ENCODE peak calls at places on chromosomes 4 and X, in nine cellular contexts. S, T, Y, Z, C, P, D, N and V are unnamed samples.

GRCh38 chr4:39932776-39933402 is 44.8 kb downstream of the PDS5A start:
- DNase-seq in C (no peak), P (no peak), Z (no peak), T (no peak), N (no peak), D (no peak), Y (no peak), S (no peak), V (no peak)

GRCh38 chrX:123481908-123482873 is 250.7 kb downstream of the THOC2 start:
- DNase-seq in N (no peak), S (no peak), T (no peak), Z (no peak), P (no peak), C (no peak), Y (peak; percentile 25), D (no peak), V (peak; percentile 24)

GRCh38 chr4:5785806-5786680 is 75.0 kb downstream of the EVC start:
- DNase-seq in T (no peak), P (no peak), D (no peak), C (peak; percentile 50), Z (no peak), Y (peak; percentile 65), S (no peak), N (peak; percentile 48), V (peak; percentile 69)

GRCh38 chrX:84339507-84340364 is 151.7 kb upstream of the RPS6KA6 start:
- DNase-seq in T (peak; percentile 1), Z (no peak), S (no peak), C (peak; percentile 53), P (no peak), N (no peak), D (no peak), Y (peak; percentile 18), V (peak; percentile 31)

GRCh38 chrX:40182615-40183014 is 84.9 kb upstream of the BCOR start:
- DNase-seq in N (no peak), Y (no peak), P (no peak), Z (no peak), T (no peak), S (no peak), D (no peak), C (no peak), V (no peak)

GRCh38 chr4:162499478-162499877 is 335.7 kb upstream of the FSTL5 start:
- DNase-seq in Y (no peak), D (no peak), P (no peak), C (no peak), T (no peak), S (no peak), N (no peak), Z (no peak), V (peak; percentile 13)

GRCh38 chr4:185270037-185270436 is 60.6 kb downstream of the SNX25 start:
- DNase-seq in S (no peak), D (no peak), N (no peak), Z (no peak), C (no peak), P (no peak), T (no peak), Y (no peak), V (no peak)

GRCh38 chrX:111837226-111837625 is 38.8 kb upstream of the TRPC5OS start:
- DNase-seq in C (no peak), N (no peak), T (no peak), P (no peak), Y (no peak), D (no peak), Z (no peak), S (no peak), V (no peak)

GRCh38 chrX:46912673-46913491 is 661 bp downstream of the JADE3 start:
- DNase-seq in D (peak; percentile 36), Y (peak; percentile 53), C (peak; percentile 61), T (peak; percentile 75), N (peak; percentile 24), P (peak; percentile 14), S (peak; percentile 74), Z (peak; percentile 58), V (peak; percentile 38)

GRCh38 chr4:157664726-157665125 is 444.2 kb downstream of the GRIA2 start:
- DNase-seq in C (peak; percentile 2), P (no peak), N (peak; percentile 69), Z (no peak), T (no peak), S (no peak), D (no peak), Y (peak; percentile 72), V (peak; percentile 51)

GRCh38 chrX:76509775-76510174 is 82.3 kb downstream of the MAGEE1 start:
- DNase-seq in C (no peak), Y (no peak), T (no peak), D (no peak), P (no peak), S (no peak), N (no peak), Z (no peak), V (no peak)

GRCh38 chr4:10611673-10612072 is 72.9 kb downstream of the CLNK start:
- DNase-seq in T (no peak), C (peak; percentile 71), S (peak; percentile 53), D (no peak), Z (no peak), P (no peak), Y (peak; percentile 96), N (peak; percentile 94), V (peak; percentile 81)

GRCh38 chr4:36173923-36174322 is 70.4 kb downstream of the ARAP2 start:
- DNase-seq in Y (no peak), Z (no peak), S (no peak), P (no peak), C (no peak), D (no peak), N (no peak), T (no peak), V (no peak)

GRCh38 chr4:7620814-7621176 is 186.1 kb upstream of the PSAPL1 start:
- DNase-seq in Z (no peak), Y (no peak), C (no peak), S (no peak), D (no peak), T (no peak), P (no peak), N (no peak), V (no peak)

GRCh38 chr4:65046496-65047101 is 623.7 kb downstream of the EPHA5 start:
- DNase-seq in S (no peak), D (no peak), C (no peak), N (no peak), T (no peak), Y (peak; percentile 2), P (no peak), Z (no peak), V (peak; percentile 78)

GRCh38 chr4:29051381-29051965 is 1668.7 kb upstream of the PCDH7 start:
- DNase-seq in Z (no peak), N (no peak), D (no peak), C (no peak), Y (no peak), P (no peak), S (no peak), T (no peak), V (peak; percentile 69)

GRCh38 chr4:138225477-138225876 is 16.7 kb downstream of the SLC7A11 start:
- DNase-seq in T (no peak), C (peak; percentile 54), P (no peak), S (no peak), N (no peak), Z (no peak), D (no peak), Y (peak; percentile 34), V (no peak)

GRCh38 chrX:130981836-130982235 is 76.3 kb upstream of the ARHGAP36 start:
- DNase-seq in Z (no peak), S (no peak), T (no peak), N (no peak), P (no peak), C (peak; percentile 61), D (no peak), Y (no peak), V (no peak)

GRCh38 chr4:1026115-1026514 is 14.7 kb downstream of the FGFRL1 start:
- DNase-seq in S (peak; percentile 48), D (no peak), C (peak; percentile 34), Y (no peak), P (peak; percentile 20), T (no peak), N (no peak), Z (peak; percentile 69), V (peak; percentile 41)

GRCh38 chr4:73668806-73669205 is 48.6 kb upstream of the RASSF6 start:
- DNase-seq in Z (no peak), C (no peak), D (no peak), S (no peak), T (no peak), P (no peak), Y (peak; percentile 56), N (no peak), V (no peak)

GRCh38 chr4:1321486-1321885 is 25.5 kb upstream of the UVSSA start:
- DNase-seq in D (no peak), C (no peak), S (no peak), T (no peak), P (no peak), Z (no peak), Y (no peak), N (no peak), V (no peak)

GRCh38 chrX:53265771-53266170 is 15.6 kb downstream of the IQSEC2 start:
- DNase-seq in Y (peak; percentile 73), N (no peak), C (no peak), T (no peak), P (no peak), D (no peak), S (no peak), Z (no peak), V (peak; percentile 65)

GRCh38 chr4:10020871-10021676 is at the start of gene SLC2A9:
- DNase-seq in Z (no peak), Y (peak; percentile 19), D (no peak), T (no peak), S (no peak), P (no peak), N (no peak), C (peak; percentile 50), V (peak; percentile 88)

GRCh38 chr4:169492436-169493163 is 119.8 kb downstream of the NEK1 start:
- DNase-seq in Y (peak; percentile 50), C (peak; percentile 70), P (peak; percentile 1), Z (peak; percentile 13), N (peak; percentile 41), D (no peak), S (peak; percentile 21), T (peak; percentile 25), V (peak; percentile 61)

GRCh38 chrX:155134255-155134654 is 62.9 kb downstream of the BRCC3 start:
- DNase-seq in N (no peak), D (no peak), Z (no peak), T (no peak), S (no peak), C (no peak), Y (no peak), P (no peak), V (no peak)

GRCh38 chr4:22692736-22693135 is at the start of gene GBA3:
- DNase-seq in Z (no peak), T (no peak), C (no peak), D (no peak), N (no peak), Y (no peak), S (no peak), P (no peak), V (no peak)

GRCh38 chr4:90137545-90137944 is 10.4 kb downstream of the CCSER1 start:
- DNase-seq in P (no peak), Y (no peak), N (no peak), T (no peak), C (peak; percentile 37), D (no peak), Z (no peak), S (no peak), V (peak; percentile 62)

GRCh38 chrX:93259029-93259428 is 414.3 kb downstream of the NAP1L3 start:
- DNase-seq in S (no peak), Y (no peak), P (no peak), T (no peak), N (no peak), D (no peak), C (no peak), Z (no peak), V (no peak)

GRCh38 chr4:123936615-123937014 is 540.0 kb downstream of the SPRY1 start:
- DNase-seq in Y (no peak), Z (no peak), N (no peak), C (peak; percentile 32), S (no peak), P (no peak), T (no peak), D (no peak), V (no peak)

GRCh38 chrX:105706041-105706440 is 116.3 kb upstream of the NRK start:
- DNase-seq in N (no peak), P (no peak), Y (no peak), C (no peak), D (no peak), Z (no peak), T (no peak), S (no peak), V (peak; percentile 64)

GRCh38 chr4:3436798-3437581 is 4.8 kb upstream of the HGFAC start:
- DNase-seq in Y (peak; percentile 71), D (peak; percentile 38), Z (no peak), P (no peak), C (peak; percentile 69), S (peak; percentile 78), T (peak; percentile 71), N (peak; percentile 12), V (peak; percentile 94)